ENCODE peak calls at places on chromosome 16, in ten cellular contexts. One of them, this sample, is unnamed.

GRCh38 chr16:22193134-22193411 is 13.0 kb upstream of the EEF2K start:
- DNase-seq in kidney: no peak
- DNase-seq in left lung: no peak
- DNase-seq in transverse colon: no peak
- DNase-seq in coronary artery: no peak
- DNase-seq in progenitor cell of endocrine pancreas: no peak
- DNase-seq in HFF-Myc: no peak
- DNase-seq in uterus: no peak
- DNase-seq in GM23338: no peak
- DNase-seq in B cell: no peak
- DNase-seq in this sample: no peak

GRCh38 chr16:19929062-19929511 is 44.4 kb upstream of the GPRC5B start:
- DNase-seq in kidney: no peak
- DNase-seq in left lung: no peak
- DNase-seq in transverse colon: no peak
- DNase-seq in coronary artery: no peak
- DNase-seq in progenitor cell of endocrine pancreas: no peak
- DNase-seq in HFF-Myc: no peak
- DNase-seq in uterus: no peak
- DNase-seq in GM23338: no peak
- DNase-seq in B cell: no peak
- DNase-seq in this sample: no peak

GRCh38 chr16:67438098-67438791 is 7.3 kb downstream of the HSD11B2 start:
- DNase-seq in kidney: no peak
- DNase-seq in left lung: no peak
- DNase-seq in transverse colon: no peak
- DNase-seq in coronary artery: no peak
- DNase-seq in progenitor cell of endocrine pancreas: no peak
- DNase-seq in HFF-Myc: no peak
- DNase-seq in uterus: no peak
- DNase-seq in GM23338: no peak
- DNase-seq in B cell: no peak
- DNase-seq in this sample: no peak

GRCh38 chr16:17369441-17369951 is 101.3 kb downstream of the XYLT1 start:
- DNase-seq in kidney: peak; percentile 85
- DNase-seq in left lung: peak; percentile 76
- DNase-seq in transverse colon: peak; percentile 71
- DNase-seq in coronary artery: no peak
- DNase-seq in progenitor cell of endocrine pancreas: no peak
- DNase-seq in HFF-Myc: no peak
- DNase-seq in uterus: no peak
- DNase-seq in GM23338: no peak
- DNase-seq in B cell: peak; percentile 61
- DNase-seq in this sample: peak; percentile 68

GRCh38 chr16:29806096-29806579 is at the start of gene MAZ:
- DNase-seq in kidney: no peak
- DNase-seq in left lung: peak; percentile 92
- DNase-seq in transverse colon: no peak
- DNase-seq in coronary artery: no peak
- DNase-seq in progenitor cell of endocrine pancreas: no peak
- DNase-seq in HFF-Myc: no peak
- DNase-seq in uterus: no peak
- DNase-seq in GM23338: no peak
- DNase-seq in B cell: peak; percentile 97
- DNase-seq in this sample: peak; percentile 58

GRCh38 chr16:85276741-85277140 is 164.5 kb upstream of the CIBAR2 start:
- DNase-seq in kidney: no peak
- DNase-seq in left lung: no peak
- DNase-seq in transverse colon: no peak
- DNase-seq in coronary artery: no peak
- DNase-seq in progenitor cell of endocrine pancreas: no peak
- DNase-seq in HFF-Myc: no peak
- DNase-seq in uterus: no peak
- DNase-seq in GM23338: peak; percentile 49
- DNase-seq in B cell: no peak
- DNase-seq in this sample: no peak

GRCh38 chr16:89736554-89736953 is 15.2 kb downstream of the ZNF276 start:
- DNase-seq in kidney: no peak
- DNase-seq in left lung: no peak
- DNase-seq in transverse colon: no peak
- DNase-seq in coronary artery: no peak
- DNase-seq in progenitor cell of endocrine pancreas: no peak
- DNase-seq in HFF-Myc: no peak
- DNase-seq in uterus: no peak
- DNase-seq in GM23338: no peak
- DNase-seq in B cell: no peak
- DNase-seq in this sample: no peak

GRCh38 chr16:81080233-81080632 is 3.2 kb upstream of the C16orf46 start:
- DNase-seq in kidney: no peak
- DNase-seq in left lung: no peak
- DNase-seq in transverse colon: no peak
- DNase-seq in coronary artery: no peak
- DNase-seq in progenitor cell of endocrine pancreas: no peak
- DNase-seq in HFF-Myc: no peak
- DNase-seq in uterus: no peak
- DNase-seq in GM23338: no peak
- DNase-seq in B cell: no peak
- DNase-seq in this sample: no peak

GRCh38 chr16:3004319-3004718 is 8.4 kb upstream of the CLDN9 start:
- DNase-seq in kidney: no peak
- DNase-seq in left lung: no peak
- DNase-seq in transverse colon: no peak
- DNase-seq in coronary artery: no peak
- DNase-seq in progenitor cell of endocrine pancreas: no peak
- DNase-seq in HFF-Myc: no peak
- DNase-seq in uterus: no peak
- DNase-seq in GM23338: no peak
- DNase-seq in B cell: no peak
- DNase-seq in this sample: no peak

GRCh38 chr16:3004781-3005284 is 7.9 kb upstream of the CLDN9 start:
- DNase-seq in kidney: no peak
- DNase-seq in left lung: peak; percentile 67
- DNase-seq in transverse colon: peak; percentile 70
- DNase-seq in coronary artery: no peak
- DNase-seq in progenitor cell of endocrine pancreas: no peak
- DNase-seq in HFF-Myc: no peak
- DNase-seq in uterus: no peak
- DNase-seq in GM23338: peak; percentile 83
- DNase-seq in B cell: no peak
- DNase-seq in this sample: no peak

GRCh38 chr16:3000540-3000939 is 12.2 kb upstream of the CLDN9 start:
- DNase-seq in kidney: no peak
- DNase-seq in left lung: no peak
- DNase-seq in transverse colon: no peak
- DNase-seq in coronary artery: no peak
- DNase-seq in progenitor cell of endocrine pancreas: no peak
- DNase-seq in HFF-Myc: no peak
- DNase-seq in uterus: no peak
- DNase-seq in GM23338: no peak
- DNase-seq in B cell: no peak
- DNase-seq in this sample: no peak

GRCh38 chr16:3001316-3001715 is 11.4 kb upstream of the CLDN9 start:
- DNase-seq in kidney: no peak
- DNase-seq in left lung: no peak
- DNase-seq in transverse colon: no peak
- DNase-seq in coronary artery: no peak
- DNase-seq in progenitor cell of endocrine pancreas: no peak
- DNase-seq in HFF-Myc: no peak
- DNase-seq in uterus: no peak
- DNase-seq in GM23338: peak; percentile 69
- DNase-seq in B cell: no peak
- DNase-seq in this sample: no peak

DNA sequence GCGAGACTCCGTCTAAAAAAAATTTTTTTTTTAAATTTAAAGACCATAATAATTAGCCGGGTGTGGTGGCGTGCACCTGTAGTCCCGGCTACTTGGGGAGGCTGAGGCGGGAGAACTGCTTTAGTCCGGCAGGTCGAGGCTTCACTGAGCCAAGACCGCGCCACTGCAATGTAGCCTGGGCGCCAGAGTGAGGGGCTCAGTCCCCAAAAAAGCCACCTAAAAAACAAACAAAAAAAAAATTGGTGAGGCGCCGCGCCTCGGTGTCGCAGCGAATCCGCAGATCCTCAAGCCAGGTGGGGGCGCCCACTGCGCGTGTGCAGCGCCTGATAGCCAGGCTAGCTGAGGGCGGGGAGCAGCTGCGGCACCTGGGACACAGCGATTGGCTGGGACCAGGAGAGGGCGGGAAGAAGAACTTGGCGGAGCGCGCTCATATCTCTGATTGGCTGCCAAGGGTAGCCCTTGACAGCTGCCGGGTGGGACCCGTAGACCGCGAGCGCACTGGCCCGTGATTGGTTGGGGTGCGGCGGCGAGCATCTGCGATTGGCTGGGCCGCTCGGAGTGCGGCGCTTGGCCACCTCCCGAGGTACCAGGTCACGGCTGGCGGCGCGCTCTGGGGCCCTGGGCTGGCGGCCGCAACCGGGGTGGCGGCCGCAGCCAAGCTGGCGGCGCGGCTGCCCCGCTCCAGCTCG is 9.0 kb upstream of the CLDN9 start:
- DNase-seq in kidney: peak; percentile 99
- DNase-seq in left lung: peak; percentile 98
- DNase-seq in transverse colon: peak; percentile 98
- DNase-seq in coronary artery: peak; percentile 95
- DNase-seq in progenitor cell of endocrine pancreas: peak; percentile 95
- DNase-seq in HFF-Myc: peak; percentile 96
- DNase-seq in uterus: peak; percentile 88
- DNase-seq in GM23338: peak; percentile 100
- DNase-seq in B cell: peak; percentile 99
- DNase-seq in this sample: peak; percentile 90
- TF ChIP-seq CTCF in kidney: peak; percentile 81
- TF ChIP-seq CTCF in left lung: peak; percentile 32
- TF ChIP-seq CTCF in transverse colon: peak; percentile 52
- TF ChIP-seq CTCF in coronary artery: no peak
- TF ChIP-seq CTCF in progenitor cell of endocrine pancreas: peak; percentile 49
- TF ChIP-seq CTCF in HFF-Myc: peak; percentile 56
- TF ChIP-seq CTCF in uterus: peak; percentile 53
- TF ChIP-seq CTCF in GM23338: peak; percentile 69
- TF ChIP-seq CTCF in B cell: peak; percentile 57
- TF ChIP-seq CTCF in this sample: peak; percentile 12

DNA sequence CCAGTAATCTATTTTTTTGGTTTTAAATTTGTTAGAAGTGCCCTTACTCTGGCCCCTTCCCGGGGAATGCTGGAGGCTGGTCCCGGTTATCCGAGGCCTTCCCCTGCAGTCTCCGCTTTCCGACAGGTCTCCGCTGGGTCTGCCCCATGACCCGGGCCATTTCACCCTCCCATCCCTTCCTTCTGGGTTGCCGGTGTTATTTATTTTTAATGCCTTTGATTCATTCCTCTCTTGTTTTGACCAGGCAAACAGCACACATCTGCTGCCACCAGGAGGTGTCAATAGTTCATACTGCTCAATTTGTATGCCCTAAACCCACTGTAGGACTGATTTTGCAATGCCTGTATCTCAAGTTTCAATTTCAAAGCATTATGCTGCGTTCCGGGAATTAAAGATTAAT is 113.2 kb upstream of the IRX5 start:
- DNase-seq in kidney: no peak
- DNase-seq in left lung: no peak
- DNase-seq in transverse colon: no peak
- DNase-seq in coronary artery: no peak
- DNase-seq in progenitor cell of endocrine pancreas: no peak
- DNase-seq in HFF-Myc: no peak
- DNase-seq in uterus: no peak
- DNase-seq in GM23338: peak; percentile 40
- DNase-seq in B cell: no peak
- DNase-seq in this sample: no peak
- TF ChIP-seq CTCF in kidney: no peak
- TF ChIP-seq CTCF in left lung: no peak
- TF ChIP-seq CTCF in transverse colon: no peak
- TF ChIP-seq CTCF in coronary artery: no peak
- TF ChIP-seq CTCF in progenitor cell of endocrine pancreas: peak; percentile 48
- TF ChIP-seq CTCF in HFF-Myc: peak; percentile 6
- TF ChIP-seq CTCF in uterus: no peak
- TF ChIP-seq CTCF in GM23338: peak; percentile 44
- TF ChIP-seq CTCF in B cell: no peak
- TF ChIP-seq CTCF in this sample: no peak

GRCh38 chr16:2426941-2427361 is 2.3 kb upstream of the CCNF start:
- DNase-seq in kidney: no peak
- DNase-seq in left lung: no peak
- DNase-seq in transverse colon: no peak
- DNase-seq in coronary artery: no peak
- DNase-seq in progenitor cell of endocrine pancreas: no peak
- DNase-seq in HFF-Myc: no peak
- DNase-seq in uterus: no peak
- DNase-seq in GM23338: no peak
- DNase-seq in B cell: no peak
- DNase-seq in this sample: no peak

GRCh38 chr16:2425008-2425518 is 4.2 kb upstream of the CCNF start:
- DNase-seq in kidney: no peak
- DNase-seq in left lung: no peak
- DNase-seq in transverse colon: no peak
- DNase-seq in coronary artery: no peak
- DNase-seq in progenitor cell of endocrine pancreas: no peak
- DNase-seq in HFF-Myc: no peak
- DNase-seq in uterus: no peak
- DNase-seq in GM23338: no peak
- DNase-seq in B cell: no peak
- DNase-seq in this sample: no peak

GRCh38 chr16:2422123-2422867 is 7.0 kb upstream of the CCNF start:
- DNase-seq in kidney: no peak
- DNase-seq in left lung: no peak
- DNase-seq in transverse colon: no peak
- DNase-seq in coronary artery: no peak
- DNase-seq in progenitor cell of endocrine pancreas: no peak
- DNase-seq in HFF-Myc: no peak
- DNase-seq in uterus: no peak
- DNase-seq in GM23338: no peak
- DNase-seq in B cell: no peak
- DNase-seq in this sample: peak; percentile 39

GRCh38 chr16:2425825-2426430 is 3.3 kb upstream of the CCNF start:
- DNase-seq in kidney: no peak
- DNase-seq in left lung: no peak
- DNase-seq in transverse colon: no peak
- DNase-seq in coronary artery: no peak
- DNase-seq in progenitor cell of endocrine pancreas: no peak
- DNase-seq in HFF-Myc: no peak
- DNase-seq in uterus: no peak
- DNase-seq in GM23338: no peak
- DNase-seq in B cell: no peak
- DNase-seq in this sample: no peak

DNA sequence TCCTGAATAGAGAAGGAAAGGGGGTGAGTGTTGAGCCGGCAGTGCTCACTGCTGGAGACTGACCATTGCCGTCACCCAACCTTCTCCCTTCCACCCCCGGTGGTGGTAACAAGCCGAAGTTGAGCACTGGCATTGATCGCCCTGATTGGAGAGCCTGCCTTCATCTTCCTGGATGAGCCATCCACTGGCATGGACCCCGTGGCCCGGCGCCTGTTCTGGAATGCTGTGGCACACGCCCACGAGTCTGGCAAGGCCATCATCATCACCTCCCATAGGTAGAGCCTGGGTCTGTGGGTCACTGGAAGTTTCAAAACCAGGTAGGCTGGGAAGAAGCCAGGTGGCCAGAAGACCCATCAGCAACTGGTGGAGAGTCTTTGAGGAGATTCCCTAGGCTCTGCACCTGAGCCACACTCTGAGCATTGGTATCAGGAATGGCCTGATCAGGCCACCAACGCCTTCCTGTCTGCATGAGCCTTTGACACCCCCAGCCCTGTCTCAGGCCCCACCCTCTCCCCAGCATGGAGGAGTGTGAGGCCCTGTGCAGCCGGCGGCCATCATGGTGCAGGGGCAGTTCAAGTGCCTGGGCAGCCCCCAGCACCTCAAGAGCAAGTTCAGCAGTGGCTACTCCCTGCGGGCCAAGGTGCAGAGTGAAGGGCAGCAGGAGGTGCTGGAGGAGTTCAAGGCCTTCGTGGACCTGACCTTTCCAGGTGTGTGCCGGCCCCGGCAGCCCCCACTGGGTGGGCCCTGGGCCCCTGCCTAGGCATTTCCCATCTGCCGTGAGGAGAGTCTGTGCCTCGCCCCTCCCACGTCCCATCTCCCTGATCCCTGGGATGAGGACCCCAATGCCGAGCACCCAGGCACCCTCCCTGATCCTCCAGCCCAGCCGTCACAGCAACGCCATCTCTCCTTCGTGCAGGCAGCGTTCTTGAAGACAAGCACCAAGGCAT is 4.9 kb upstream of the CCNF start:
- DNase-seq in kidney: no peak
- DNase-seq in left lung: no peak
- DNase-seq in transverse colon: no peak
- DNase-seq in coronary artery: no peak
- DNase-seq in progenitor cell of endocrine pancreas: no peak
- DNase-seq in HFF-Myc: no peak
- DNase-seq in uterus: no peak
- DNase-seq in GM23338: no peak
- DNase-seq in B cell: no peak
- DNase-seq in this sample: no peak
- TF ChIP-seq CTCF in kidney: no peak
- TF ChIP-seq CTCF in left lung: no peak
- TF ChIP-seq CTCF in transverse colon: no peak
- TF ChIP-seq CTCF in coronary artery: no peak
- TF ChIP-seq CTCF in progenitor cell of endocrine pancreas: no peak
- TF ChIP-seq CTCF in HFF-Myc: no peak
- TF ChIP-seq CTCF in uterus: no peak
- TF ChIP-seq CTCF in GM23338: no peak
- TF ChIP-seq CTCF in B cell: no peak
- TF ChIP-seq CTCF in this sample: no peak

GRCh38 chr16:84085271-84085667 is 31.5 kb downstream of the MBTPS1 start:
- DNase-seq in kidney: no peak
- DNase-seq in left lung: no peak
- DNase-seq in transverse colon: no peak
- DNase-seq in coronary artery: no peak
- DNase-seq in progenitor cell of endocrine pancreas: no peak
- DNase-seq in HFF-Myc: no peak
- DNase-seq in uterus: no peak
- DNase-seq in GM23338: no peak
- DNase-seq in B cell: no peak
- DNase-seq in this sample: no peak
- TF ChIP-seq CTCF in kidney: no peak
- TF ChIP-seq CTCF in left lung: no peak
- TF ChIP-seq CTCF in transverse colon: no peak
- TF ChIP-seq CTCF in coronary artery: no peak
- TF ChIP-seq CTCF in progenitor cell of endocrine pancreas: no peak
- TF ChIP-seq CTCF in HFF-Myc: no peak
- TF ChIP-seq CTCF in uterus: no peak
- TF ChIP-seq CTCF in GM23338: no peak
- TF ChIP-seq CTCF in B cell: no peak
- TF ChIP-seq CTCF in this sample: no peak

This sample was measured in natural killer cell.